ENCODE peak calls at places on chromosomes 11 and 22, in nine cellular contexts. J is erythroblast; U is stimulated activated CD4-positive, alpha-beta T cell treated with anti-CD3 and anti-CD28 coated beads, Interleukin-2, amount 100 ng/mL, for 48 hours; L is neuronal stem cell; Y is activated CD4-positive, alpha-beta T cell treated with anti-CD3 and anti-CD28 coated beads, Interleukin-2, amount 50 U/mL, for 24 hours; P is GM12864; K is Right ventricle myocardium superior; I is NCI-H460; O is cardiac fibroblast. M is an unnamed sample.

GRCh38 chr11:43289368-43289767 is 22.4 kb upstream of the API5 start:
- DNase-seq in K (no peak), I (no peak), O (no peak), U (no peak), L (no peak), Y (no peak), P (no peak), J (no peak), M (no peak)

GRCh38 chr22:44127353-44127752 is 53.4 kb upstream of the PARVG start:
- DNase-seq in P (no peak), Y (no peak), K (peak), L (no peak), O (peak), I (no peak), J (no peak), U (no peak), M (no peak)

GRCh38 chr11:3799143-3799542 is 1.8 kb upstream of the NUP98 start:
- DNase-seq in I (no peak), L (no peak), J (no peak), U (no peak), P (no peak), Y (no peak), K (no peak), O (no peak), M (no peak)

GRCh38 chr11:93734427-93735222 is 6.7 kb downstream of the TAF1D start:
- DNase-seq in U (no peak), Y (no peak), I (no peak), J (no peak), O (no peak), K (no peak), L (no peak), P (no peak), M (no peak)

GRCh38 chr11:61747389-61748285 is 4.8 kb upstream of the MYRF start:
- DNase-seq in Y (no peak), K (peak), O (peak), P (no peak), J (peak), I (peak), L (peak), U (peak), M (peak)

GRCh38 chr11:44158384-44158783 is 62.9 kb downstream of the EXT2 start:
- DNase-seq in Y (no peak), P (no peak), L (no peak), J (no peak), K (no peak), I (no peak), O (no peak), U (no peak), M (no peak)

GRCh38 chr22:45223304-45224117 is 17.2 kb downstream of the KIAA0930 start:
- DNase-seq in U (no peak), P (no peak), Y (no peak), I (no peak), K (no peak), O (no peak), J (peak), L (no peak), M (no peak)

GRCh38 chr11:110088535-110089344 is 4.5 kb upstream of the ZC3H12C start:
- DNase-seq in I (no peak), P (no peak), L (no peak), J (no peak), O (no peak), Y (no peak), U (no peak), K (no peak), M (no peak)

GRCh38 chr22:20179455-20180244 is 28.8 kb upstream of the CCDC188 start:
- DNase-seq in P (no peak), I (no peak), J (no peak), O (no peak), U (no peak), L (no peak), Y (no peak), K (no peak), M (no peak)

GRCh38 chr22:31193092-31193491 is 19.0 kb upstream of the LIMK2 start:
- DNase-seq in P (no peak), L (no peak), J (no peak), K (no peak), O (no peak), I (peak), U (no peak), Y (no peak), M (no peak)

GRCh38 chr11:34599406-34599901 is 21.4 kb upstream of the EHF start:
- DNase-seq in K (no peak), O (peak), J (no peak), Y (no peak), U (no peak), P (no peak), L (no peak), I (no peak), M (no peak)

GRCh38 chr11:123381817-123382554 is 48.1 kb upstream of the GRAMD1B start:
- DNase-seq in L (no peak), J (no peak), P (peak), Y (peak), U (peak), K (no peak), O (no peak), I (no peak), M (no peak)

GRCh38 chr11:47992959-47993820 is 12.8 kb downstream of the PTPRJ start:
- DNase-seq in P (no peak), I (peak), L (no peak), J (peak), U (no peak), Y (no peak), K (no peak), O (peak), M (no peak)

GRCh38 chr11:131737357-131737756 is 366.9 kb downstream of the NTM start:
- DNase-seq in O (peak), K (no peak), J (no peak), U (no peak), L (no peak), Y (no peak), I (no peak), P (no peak), M (no peak)

GRCh38 chr11:19089421-19089820 is 27.5 kb upstream of the ZDHHC13 start:
- DNase-seq in L (no peak), P (no peak), I (no peak), Y (no peak), O (no peak), U (no peak), K (no peak), J (no peak), M (no peak)

GRCh38 chr11:19664896-19665548 is 47.6 kb upstream of the NAV2 start:
- DNase-seq in I (no peak), U (no peak), J (no peak), L (no peak), K (no peak), O (peak), Y (no peak), P (no peak), M (no peak)

GRCh38 chr11:133809525-133810178 is 35.7 kb downstream of the SPATA19 start:
- DNase-seq in K (no peak), O (no peak), P (no peak), U (no peak), L (no peak), I (no peak), J (no peak), Y (no peak), M (no peak)

GRCh38 chr11:1640076-1640946 is 10.7 kb downstream of the KRTAP5-5 start:
- DNase-seq in Y (no peak), O (peak), U (peak), I (peak), L (peak), P (no peak), J (peak), K (no peak), M (peak)

GRCh38 chr11:68998390-68998911 is 14.6 kb downstream of the MRGPRF start:
- DNase-seq in O (peak), J (peak), P (no peak), I (no peak), Y (no peak), U (no peak), K (peak), L (no peak), M (no peak)

GRCh38 chr11:134861490-134862107 is 449.6 kb upstream of the B3GAT1 start:
- DNase-seq in J (peak), Y (no peak), I (no peak), K (no peak), P (no peak), U (no peak), O (no peak), L (no peak), M (no peak)